ENCODE peak calls at places on chromosomes 2 and 18, in nine cellular contexts. X is cerebellar cortex; Y is GM12865; C is D341Med; I is activated CD8-positive, alpha-beta memory T cell treated with anti-CD3 and anti-CD28 coated beads for 48 hours; Q is activated gamma-delta T cell treated with anti-CD3 and anti-CD28 coated beads, Interleukin-2, amount 50 U/mL, for 16 hours; B is NCI-H460; V is natural killer cell treated with Interleukin-12 subunit alpha and Interleukin-12 subunit beta and Interleukin-15 and Interleukin-18, amount 100 ng/mL, for 72 hours; M is stimulated activated CD4-positive, alpha-beta T cell treated with anti-CD3 and anti-CD28 coated beads, Interleukin-15, amount 100 ng/mL, for 48 hours. J is an unnamed sample.

GRCh38 chr2:9736008-9736407 is 105.2 kb upstream of the YWHAQ start:
- DNase-seq in Q (no peak), C (no peak), M (no peak), I (no peak), X (no peak), B (no peak), V (peak; percentile 32), Y (no peak), J (no peak)

GRCh38 chr2:189487283-189488280 is 46.3 kb downstream of the WDR75 start:
- DNase-seq in V (no peak), Y (no peak), X (no peak), M (no peak), B (no peak), Q (no peak), C (no peak), I (no peak), J (no peak)

GRCh38 chr18:56869189-56869777 is 218.1 kb downstream of the WDR7 start:
- DNase-seq in X (peak; percentile 42), B (peak; percentile 49), V (no peak), M (no peak), C (peak; percentile 61), Q (no peak), Y (peak; percentile 70), I (no peak), J (peak; percentile 43)

GRCh38 chr2:195411219-195411687 is 245.8 kb upstream of the SLC39A10 start:
- DNase-seq in M (no peak), Y (no peak), V (no peak), C (no peak), I (no peak), Q (no peak), X (no peak), B (no peak), J (no peak)

GRCh38 chr2:161241894-161242293 is 66.3 kb upstream of the PSMD14 start:
- DNase-seq in M (no peak), Y (no peak), I (no peak), V (no peak), Q (no peak), C (no peak), X (no peak), B (no peak), J (no peak)

GRCh38 chr18:48007955-48008701 is 77.7 kb upstream of the SMAD2 start:
- DNase-seq in Y (peak; percentile 37), M (no peak), X (peak; percentile 25), C (peak; percentile 97), Q (peak; percentile 11), V (no peak), I (no peak), B (peak; percentile 69), J (no peak)

GRCh38 chr2:127700527-127701192 is 637 bp upstream of the SFT2D3 start:
- DNase-seq in B (peak; percentile 92), Y (peak; percentile 98), M (no peak), C (no peak), Q (no peak), X (no peak), I (no peak), V (no peak), J (no peak)

GRCh38 chr2:121748202-121748601 is 7.2 kb upstream of the TSN start:
- DNase-seq in Q (no peak), X (no peak), B (no peak), V (no peak), M (no peak), I (no peak), C (peak; percentile 44), Y (peak; percentile 52), J (no peak)

GRCh38 chr2:176428943-176429469 is 159.8 kb downstream of the MTX2 start:
- DNase-seq in C (no peak), V (no peak), X (no peak), B (no peak), Y (peak; percentile 29), I (no peak), Q (no peak), M (no peak), J (no peak)

GRCh38 chr18:79543861-79544385 is 135.7 kb upstream of the CTDP1 start:
- DNase-seq in C (no peak), Q (no peak), Y (no peak), X (no peak), V (peak; percentile 16), I (no peak), B (no peak), M (no peak), J (no peak)

GRCh38 chr2:33437297-33437696 is 39.2 kb upstream of the RASGRP3 start:
- DNase-seq in B (no peak), Y (no peak), X (no peak), I (no peak), M (no peak), Q (no peak), C (no peak), V (no peak), J (no peak)

GRCh38 chr2:177129610-177130009 is 83.0 kb upstream of the HNRNPA3 start:
- DNase-seq in C (no peak), Y (no peak), Q (no peak), X (no peak), B (no peak), V (no peak), M (no peak), I (no peak), J (no peak)

GRCh38 chr2:29766191-29766590 is 155.2 kb downstream of the ALK start:
- DNase-seq in Y (no peak), C (no peak), V (no peak), X (no peak), M (no peak), I (no peak), Q (no peak), B (no peak), J (no peak)

GRCh38 chr2:241232736-241233575 is 44.5 kb downstream of the ANO7 start:
- DNase-seq in C (no peak), B (no peak), X (no peak), I (no peak), Y (no peak), Q (no peak), M (no peak), V (no peak), J (no peak)

GRCh38 chr2:101357386-101357785 is 29.9 kb downstream of the CREG2 start:
- DNase-seq in Y (no peak), Q (no peak), B (no peak), V (no peak), I (no peak), C (no peak), M (no peak), X (no peak), J (no peak)

GRCh38 chr18:48886520-48887293 is 64.1 kb downstream of the SMAD7 start:
- DNase-seq in Y (no peak), I (no peak), Q (no peak), C (no peak), X (no peak), B (no peak), M (no peak), V (no peak), J (no peak)

GRCh38 chr2:104873689-104874054 is 19.8 kb downstream of the POU3F3 start:
- DNase-seq in V (no peak), X (no peak), Y (no peak), B (no peak), Q (no peak), M (no peak), I (no peak), C (no peak), J (no peak)

GRCh38 chr2:124647663-124648062 is 622.6 kb downstream of the CNTNAP5 start:
- DNase-seq in I (no peak), M (no peak), X (no peak), Y (no peak), V (no peak), Q (no peak), C (no peak), B (no peak), J (no peak)

GRCh38 chr2:30278419-30278818 is 47.1 kb downstream of the LBH start:
- DNase-seq in Q (no peak), V (no peak), X (no peak), M (no peak), Y (no peak), C (no peak), I (no peak), B (no peak), J (no peak)

GRCh38 chr18:240175-240574 is 27.7 kb downstream of the THOC1 start:
- DNase-seq in Q (no peak), X (no peak), B (no peak), C (no peak), I (no peak), V (no peak), M (no peak), Y (no peak), J (no peak)

GRCh38 chr2:126655500-126656310 is at the start of gene GYPC:
- DNase-seq in B (no peak), M (peak; percentile 33), C (no peak), V (peak; percentile 85), X (no peak), Y (peak; percentile 72), I (peak; percentile 32), Q (no peak), J (no peak)

GRCh38 chr2:8193146-8193545 is 488.7 kb upstream of the ID2 start:
- DNase-seq in I (no peak), M (no peak), Y (no peak), C (no peak), V (no peak), Q (no peak), X (no peak), B (no peak), J (no peak)

GRCh38 chr2:20672191-20672951 is 5.4 kb downstream of the GDF7 start:
- DNase-seq in I (no peak), V (no peak), Q (no peak), X (no peak), C (no peak), M (no peak), Y (no peak), B (no peak), J (no peak)

GRCh38 chr2:79982445-79982844 is 322.1 kb downstream of the LRRTM1 start:
- DNase-seq in X (peak; percentile 7), V (no peak), I (no peak), Q (no peak), M (no peak), B (no peak), Y (peak; percentile 29), C (peak; percentile 33), J (no peak)